ENCODE peak calls at places on chromosomes 11 and 22, in five cellular contexts. L is SK-N-SH, A is K562, N is HCT116, R is endothelial cell of umbilical vein. S is an unnamed sample.

GRCh38 chr22:24601217-24602104 is 1.5 kb upstream of the GGT1 start:
- DNase-seq in L (peak; percentile 64), A (no peak), N (no peak), R (no peak), S (peak; percentile 74)

GRCh38 chr11:117094776-117095175 is 3.5 kb downstream of the SIK3 start:
- DNase-seq in L (no peak), A (no peak), N (no peak), R (no peak), S (no peak)

GRCh38 chr22:30283342-30283741 is 6.0 kb downstream of the CASTOR1 start:
- DNase-seq in L (no peak), A (no peak), N (no peak), R (no peak), S (peak; percentile 35)

GRCh38 chr11:102220728-102221467 is 96.4 kb upstream of the BIRC3 start:
- DNase-seq in L (no peak), A (no peak), N (no peak), R (peak; percentile 6), S (no peak)

GRCh38 chr11:11416502-11416901 is 63.5 kb upstream of the CSNK2A3 start:
- DNase-seq in L (no peak), A (no peak), N (no peak), R (no peak), S (peak; percentile 94)

GRCh38 chr11:35927730-35928129 is 16.1 kb upstream of the LDLRAD3 start:
- DNase-seq in L (no peak), A (no peak), N (no peak), R (no peak), S (peak; percentile 93)

GRCh38 chr11:44324787-44325525 is 15.0 kb upstream of the ALX4 start:
- DNase-seq in L (peak; percentile 55), A (no peak), N (no peak), R (no peak), S (no peak)

GRCh38 chr11:129283141-129283540 is 91.0 kb upstream of the ARHGAP32 start:
- DNase-seq in L (no peak), A (no peak), N (peak; percentile 55), R (no peak), S (no peak)

GRCh38 chr11:2382927-2383822 is 6.1 kb downstream of the CD81 start:
- DNase-seq in L (no peak), A (no peak), N (no peak), R (peak; percentile 51), S (peak; percentile 26)

GRCh38 chr11:46380340-46381045 is 976 bp upstream of the MDK start:
- DNase-seq in L (peak; percentile 87), A (peak; percentile 87), N (no peak), R (peak; percentile 67), S (peak; percentile 75)

GRCh38 chr11:15073361-15074205 is at the start of gene CALCB:
- DNase-seq in L (peak; percentile 83), A (no peak), N (no peak), R (no peak), S (no peak)

GRCh38 chr11:11422291-11423128 is 69.5 kb upstream of the CSNK2A3 start:
- DNase-seq in L (no peak), A (no peak), N (no peak), R (no peak), S (no peak)

GRCh38 chr11:36388086-36388485 is 92.0 kb downstream of the PRR5L start:
- DNase-seq in L (no peak), A (no peak), N (no peak), R (no peak), S (no peak)

GRCh38 chr22:23523746-23524145 is 56.3 kb downstream of the IGLL1 start:
- DNase-seq in L (no peak), A (no peak), N (no peak), R (no peak), S (no peak)

GRCh38 chr22:32308191-32308590 is 49.5 kb upstream of the RFPL3 start:
- DNase-seq in L (no peak), A (no peak), N (no peak), R (no peak), S (no peak)

GRCh38 chr22:48333323-48333763 is 1494.3 kb downstream of the BRD1 start:
- DNase-seq in L (no peak), A (no peak), N (no peak), R (no peak), S (no peak)

GRCh38 chr22:36183446-36183845 is 18.2 kb downstream of the APOL4 start:
- DNase-seq in L (no peak), A (no peak), N (no peak), R (no peak), S (no peak)

GRCh38 chr11:120403966-120404365 is 67.8 kb downstream of the ARHGEF12 start:
- DNase-seq in L (no peak), A (no peak), N (no peak), R (no peak), S (no peak)

GRCh38 chr11:5204787-5205186 is 4.3 kb upstream of the OR51V1 start:
- DNase-seq in L (peak; percentile 10), A (peak; percentile 73), N (peak; percentile 68), R (peak; percentile 72), S (peak; percentile 53)

GRCh38 chr11:119206512-119207299 is 567 bp downstream of the CBL start:
- DNase-seq in L (peak; percentile 81), A (peak; percentile 84), N (no peak), R (no peak), S (peak; percentile 73)

GRCh38 chr22:38736257-38736570 is 19.6 kb downstream of the SUN2 start:
- DNase-seq in L (no peak), A (no peak), N (no peak), R (no peak), S (no peak)

GRCh38 chr11:33266418-33267215 is 9.4 kb downstream of the HIPK3 start:
- DNase-seq in L (no peak), A (no peak), N (no peak), R (no peak), S (peak; percentile 72)

GRCh38 chr11:10725114-10725906 is 25.7 kb upstream of the CTR9 start:
- DNase-seq in L (no peak), A (no peak), N (peak; percentile 79), R (no peak), S (peak; percentile 97)

GRCh38 chr22:36026741-36027140 is 1.9 kb downstream of the RBFOX2 start:
- DNase-seq in L (no peak), A (no peak), N (no peak), R (peak; percentile 49), S (no peak)

GRCh38 chr11:2346586-2347335 is 30.3 kb upstream of the CD81 start:
- DNase-seq in L (no peak), A (no peak), N (no peak), R (no peak), S (no peak)

GRCh38 chr22:44030702-44031082 is 6.6 kb downstream of the PARVB start:
- DNase-seq in L (no peak), A (peak; percentile 23), N (no peak), R (no peak), S (no peak)

GRCh38 chr22:36659762-36660509 is 43.6 kb downstream of the CACNG2 start:
- DNase-seq in L (peak; percentile 88), A (peak; percentile 85), N (peak; percentile 91), R (peak; percentile 79), S (peak; percentile 81)

GRCh38 chr11:102914238-102915043 is 39.7 kb upstream of the MMP12 start:
- DNase-seq in L (peak; percentile 11), A (no peak), N (peak; percentile 37), R (peak; percentile 53), S (peak; percentile 32)

GRCh38 chr22:26903030-26903856 is 245.9 kb downstream of the MIAT start:
- DNase-seq in L (no peak), A (no peak), N (no peak), R (no peak), S (no peak)

GRCh38 chr11:44506375-44507016 is 59.0 kb upstream of the CD82 start:
- DNase-seq in L (no peak), A (no peak), N (peak; percentile 44), R (no peak), S (peak; percentile 13)

GRCh38 chr11:94511932-94512781 is at the start of gene C11orf97:
- DNase-seq in L (peak; percentile 82), A (peak; percentile 13), N (no peak), R (peak; percentile 49), S (peak; percentile 75)

GRCh38 chr22:38262051-38262795 is 10.6 kb downstream of the TMEM184B start:
- DNase-seq in L (peak; percentile 29), A (peak; percentile 33), N (no peak), R (peak; percentile 29), S (peak; percentile 59)

GRCh38 chr22:45310331-45311032 is 748 bp downstream of the FAM118A start:
- DNase-seq in L (no peak), A (no peak), N (no peak), R (peak; percentile 21), S (peak; percentile 42)

GRCh38 chr22:45308624-45309421 is 911 bp upstream of the FAM118A start:
- DNase-seq in L (no peak), A (no peak), N (peak; percentile 23), R (no peak), S (peak; percentile 56)

GRCh38 chr22:45312415-45312814 is 2.7 kb downstream of the FAM118A start:
- DNase-seq in L (no peak), A (no peak), N (no peak), R (no peak), S (no peak)

GRCh38 chr22:45311033-45311531 is 1.3 kb downstream of the FAM118A start:
- DNase-seq in L (no peak), A (no peak), N (no peak), R (no peak), S (no peak)

GRCh38 chr22:45309422-45310227 is at the start of gene FAM118A:
- DNase-seq in L (peak; percentile 99), A (peak; percentile 93), N (peak; percentile 73), R (peak; percentile 91), S (peak; percentile 96)
- TF ChIP-seq CTCF in L (no peak), A (peak; percentile 5), N (no peak), R (peak; percentile 17), S (no peak)

GRCh38 chr11:73359930-73360742 is 16.1 kb upstream of the RELT start:
- DNase-seq in L (peak; percentile 78), A (peak; percentile 58), N (no peak), R (peak; percentile 36), S (peak; percentile 59)
- TF ChIP-seq MAX in L (no peak), A (no peak), N (no peak), R (no peak), S (no peak)

DNA sequence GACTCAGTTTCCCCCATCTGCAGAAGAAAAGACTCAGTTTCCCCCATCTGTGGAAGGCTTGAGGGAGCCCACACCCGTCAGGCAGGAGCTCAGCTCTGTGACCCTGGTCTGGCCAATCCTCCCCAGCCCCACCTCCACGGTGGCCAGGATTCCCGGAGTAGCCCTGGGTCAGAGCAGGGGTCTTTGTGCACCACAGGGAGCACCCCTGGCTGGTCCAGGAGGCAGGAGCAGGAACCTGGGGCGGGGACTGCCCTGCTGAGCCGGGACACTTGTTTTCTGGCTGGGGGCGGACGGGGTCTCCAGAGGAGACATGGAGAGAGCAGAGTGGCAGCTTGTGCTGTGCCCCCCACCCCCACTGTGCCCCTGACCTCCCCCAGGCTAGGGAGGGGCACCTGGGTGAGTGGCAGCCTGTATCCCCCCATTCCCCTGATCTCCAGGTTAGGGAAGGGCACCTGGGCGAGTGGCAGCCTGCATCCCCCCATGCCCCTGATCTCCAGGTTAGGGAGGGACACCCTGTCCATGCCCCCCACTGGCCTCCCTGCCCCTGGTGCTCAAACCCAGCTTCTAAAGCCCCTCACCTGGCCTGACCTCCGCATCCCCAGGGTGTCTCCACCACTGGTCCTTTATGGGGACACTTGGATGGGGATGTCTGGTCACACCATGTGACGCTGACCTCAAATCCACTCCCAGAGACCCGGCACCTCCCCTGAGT is 18.8 kb downstream of the IL17REL start:
- DNase-seq in L (peak; percentile 25), A (no peak), N (no peak), R (no peak), S (no peak)
- TF ChIP-seq CTCF in L (no peak), A (no peak), N (no peak), R (no peak), S (no peak)

GRCh38 chr11:125494987-125495725 is 909 bp downstream of the FEZ1 start:
- DNase-seq in L (peak; percentile 76), A (peak; percentile 20), N (no peak), R (peak; percentile 61), S (no peak)
- TF ChIP-seq MAX in L (no peak), A (no peak), N (no peak), R (no peak), S (no peak)